ENCODE peak calls at places on chromosomes 2 and 18, in four cellular contexts. One of them, this sample, is unnamed.

GRCh38 chr2:163997466-163997865 is 261.7 kb upstream of the FIGN start:
- DNase-seq in activated naive CD8-positive, alpha-beta T cell treated with anti-CD3 and anti-CD28 coated beads, Interleukin-2, amount 10 ng/mL, durations not matched to agents 7 days and 5 days: no peak
- DNase-seq in stimulated activated CD4-positive, alpha-beta T cell treated with anti-CD3 and anti-CD28 coated beads, Interleukin-2, amount 100 ng/mL, for 48 hours: no peak
- DNase-seq in endothelial cell: no peak
- DNase-seq in this sample: no peak

GRCh38 chr2:206701952-206702630 is 16.1 kb downstream of the DYTN start:
- DNase-seq in stimulated activated CD4-positive, alpha-beta T cell treated with anti-CD3 and anti-CD28 coated beads, Interleukin-2, amount 100 ng/mL, for 48 hours: no peak
- DNase-seq in endothelial cell: no peak
- DNase-seq in activated naive CD8-positive, alpha-beta T cell treated with anti-CD3 and anti-CD28 coated beads, Interleukin-2, amount 10 ng/mL, durations not matched to agents 7 days and 5 days: no peak
- DNase-seq in this sample: no peak

GRCh38 chr18:35324926-35325655 is 19.1 kb downstream of the ZNF24 start:
- DNase-seq in activated naive CD8-positive, alpha-beta T cell treated with anti-CD3 and anti-CD28 coated beads, Interleukin-2, amount 10 ng/mL, durations not matched to agents 7 days and 5 days: no peak
- DNase-seq in endothelial cell: no peak
- DNase-seq in stimulated activated CD4-positive, alpha-beta T cell treated with anti-CD3 and anti-CD28 coated beads, Interleukin-2, amount 100 ng/mL, for 48 hours: no peak
- DNase-seq in this sample: peak; percentile 16

GRCh38 chr18:7982216-7982615 is 415.1 kb downstream of the PTPRM start:
- DNase-seq in activated naive CD8-positive, alpha-beta T cell treated with anti-CD3 and anti-CD28 coated beads, Interleukin-2, amount 10 ng/mL, durations not matched to agents 7 days and 5 days: no peak
- DNase-seq in endothelial cell: no peak
- DNase-seq in stimulated activated CD4-positive, alpha-beta T cell treated with anti-CD3 and anti-CD28 coated beads, Interleukin-2, amount 100 ng/mL, for 48 hours: no peak
- DNase-seq in this sample: no peak

GRCh38 chr2:65710779-65711295 is 278.4 kb upstream of the SPRED2 start:
- DNase-seq in activated naive CD8-positive, alpha-beta T cell treated with anti-CD3 and anti-CD28 coated beads, Interleukin-2, amount 10 ng/mL, durations not matched to agents 7 days and 5 days: no peak
- DNase-seq in endothelial cell: peak; percentile 26
- DNase-seq in stimulated activated CD4-positive, alpha-beta T cell treated with anti-CD3 and anti-CD28 coated beads, Interleukin-2, amount 100 ng/mL, for 48 hours: no peak
- DNase-seq in this sample: no peak

GRCh38 chr2:185771396-185771795 is 32.8 kb downstream of the FSIP2 start:
- DNase-seq in endothelial cell: no peak
- DNase-seq in stimulated activated CD4-positive, alpha-beta T cell treated with anti-CD3 and anti-CD28 coated beads, Interleukin-2, amount 100 ng/mL, for 48 hours: no peak
- DNase-seq in activated naive CD8-positive, alpha-beta T cell treated with anti-CD3 and anti-CD28 coated beads, Interleukin-2, amount 10 ng/mL, durations not matched to agents 7 days and 5 days: no peak
- DNase-seq in this sample: no peak

GRCh38 chr2:28695245-28695647 is 56.4 kb upstream of the PPP1CB start:
- DNase-seq in stimulated activated CD4-positive, alpha-beta T cell treated with anti-CD3 and anti-CD28 coated beads, Interleukin-2, amount 100 ng/mL, for 48 hours: no peak
- DNase-seq in activated naive CD8-positive, alpha-beta T cell treated with anti-CD3 and anti-CD28 coated beads, Interleukin-2, amount 10 ng/mL, durations not matched to agents 7 days and 5 days: no peak
- DNase-seq in endothelial cell: no peak
- DNase-seq in this sample: no peak

GRCh38 chr2:35708411-35708810 is 647.2 kb upstream of the CRIM1 start:
- DNase-seq in stimulated activated CD4-positive, alpha-beta T cell treated with anti-CD3 and anti-CD28 coated beads, Interleukin-2, amount 100 ng/mL, for 48 hours: no peak
- DNase-seq in activated naive CD8-positive, alpha-beta T cell treated with anti-CD3 and anti-CD28 coated beads, Interleukin-2, amount 10 ng/mL, durations not matched to agents 7 days and 5 days: no peak
- DNase-seq in endothelial cell: no peak
- DNase-seq in this sample: no peak

GRCh38 chr2:179340678-179341077 is 76.0 kb upstream of the SESTD1 start:
- DNase-seq in endothelial cell: no peak
- DNase-seq in activated naive CD8-positive, alpha-beta T cell treated with anti-CD3 and anti-CD28 coated beads, Interleukin-2, amount 10 ng/mL, durations not matched to agents 7 days and 5 days: no peak
- DNase-seq in stimulated activated CD4-positive, alpha-beta T cell treated with anti-CD3 and anti-CD28 coated beads, Interleukin-2, amount 100 ng/mL, for 48 hours: no peak
- DNase-seq in this sample: no peak

GRCh38 chr2:239820836-239821693 is 204.1 kb downstream of the NDUFA10 start:
- DNase-seq in activated naive CD8-positive, alpha-beta T cell treated with anti-CD3 and anti-CD28 coated beads, Interleukin-2, amount 10 ng/mL, durations not matched to agents 7 days and 5 days: no peak
- DNase-seq in endothelial cell: peak; percentile 2
- DNase-seq in stimulated activated CD4-positive, alpha-beta T cell treated with anti-CD3 and anti-CD28 coated beads, Interleukin-2, amount 100 ng/mL, for 48 hours: no peak
- DNase-seq in this sample: no peak

GRCh38 chr2:105734762-105735538 is 9.8 kb upstream of the NCK2 start:
- DNase-seq in activated naive CD8-positive, alpha-beta T cell treated with anti-CD3 and anti-CD28 coated beads, Interleukin-2, amount 10 ng/mL, durations not matched to agents 7 days and 5 days: no peak
- DNase-seq in endothelial cell: no peak
- DNase-seq in stimulated activated CD4-positive, alpha-beta T cell treated with anti-CD3 and anti-CD28 coated beads, Interleukin-2, amount 100 ng/mL, for 48 hours: no peak
- DNase-seq in this sample: no peak

GRCh38 chr2:47269316-47270232 is 114.5 kb upstream of the STPG4 start:
- DNase-seq in stimulated activated CD4-positive, alpha-beta T cell treated with anti-CD3 and anti-CD28 coated beads, Interleukin-2, amount 100 ng/mL, for 48 hours: no peak
- DNase-seq in endothelial cell: no peak
- DNase-seq in activated naive CD8-positive, alpha-beta T cell treated with anti-CD3 and anti-CD28 coated beads, Interleukin-2, amount 10 ng/mL, durations not matched to agents 7 days and 5 days: no peak
- DNase-seq in this sample: no peak

GRCh38 chr2:215420471-215420935 is 15.4 kb downstream of the FN1 start:
- DNase-seq in stimulated activated CD4-positive, alpha-beta T cell treated with anti-CD3 and anti-CD28 coated beads, Interleukin-2, amount 100 ng/mL, for 48 hours: no peak
- DNase-seq in endothelial cell: no peak
- DNase-seq in activated naive CD8-positive, alpha-beta T cell treated with anti-CD3 and anti-CD28 coated beads, Interleukin-2, amount 10 ng/mL, durations not matched to agents 7 days and 5 days: no peak
- DNase-seq in this sample: no peak

GRCh38 chr2:239262484-239263230 is 138.2 kb downstream of the HDAC4 start:
- DNase-seq in activated naive CD8-positive, alpha-beta T cell treated with anti-CD3 and anti-CD28 coated beads, Interleukin-2, amount 10 ng/mL, durations not matched to agents 7 days and 5 days: no peak
- DNase-seq in endothelial cell: no peak
- DNase-seq in stimulated activated CD4-positive, alpha-beta T cell treated with anti-CD3 and anti-CD28 coated beads, Interleukin-2, amount 100 ng/mL, for 48 hours: no peak
- DNase-seq in this sample: no peak

GRCh38 chr2:179226203-179226960 is 38.2 kb downstream of the SESTD1 start:
- DNase-seq in endothelial cell: no peak
- DNase-seq in stimulated activated CD4-positive, alpha-beta T cell treated with anti-CD3 and anti-CD28 coated beads, Interleukin-2, amount 100 ng/mL, for 48 hours: no peak
- DNase-seq in activated naive CD8-positive, alpha-beta T cell treated with anti-CD3 and anti-CD28 coated beads, Interleukin-2, amount 10 ng/mL, durations not matched to agents 7 days and 5 days: no peak
- DNase-seq in this sample: no peak

GRCh38 chr2:36672199-36672598 is 24.3 kb upstream of the VIT start:
- DNase-seq in stimulated activated CD4-positive, alpha-beta T cell treated with anti-CD3 and anti-CD28 coated beads, Interleukin-2, amount 100 ng/mL, for 48 hours: no peak
- DNase-seq in endothelial cell: no peak
- DNase-seq in activated naive CD8-positive, alpha-beta T cell treated with anti-CD3 and anti-CD28 coated beads, Interleukin-2, amount 10 ng/mL, durations not matched to agents 7 days and 5 days: no peak
- DNase-seq in this sample: no peak

GRCh38 chr2:232444409-232445148 is 11.4 kb upstream of the ALPI start:
- DNase-seq in activated naive CD8-positive, alpha-beta T cell treated with anti-CD3 and anti-CD28 coated beads, Interleukin-2, amount 10 ng/mL, durations not matched to agents 7 days and 5 days: peak; percentile 67
- DNase-seq in endothelial cell: peak; percentile 80
- DNase-seq in stimulated activated CD4-positive, alpha-beta T cell treated with anti-CD3 and anti-CD28 coated beads, Interleukin-2, amount 100 ng/mL, for 48 hours: peak; percentile 75
- DNase-seq in this sample: no peak

GRCh38 chr2:205889073-205889472 is 196.9 kb downstream of the INO80D start:
- DNase-seq in endothelial cell: no peak
- DNase-seq in stimulated activated CD4-positive, alpha-beta T cell treated with anti-CD3 and anti-CD28 coated beads, Interleukin-2, amount 100 ng/mL, for 48 hours: no peak
- DNase-seq in activated naive CD8-positive, alpha-beta T cell treated with anti-CD3 and anti-CD28 coated beads, Interleukin-2, amount 10 ng/mL, durations not matched to agents 7 days and 5 days: no peak
- DNase-seq in this sample: no peak

GRCh38 chr2:132448771-132449170 is 32.2 kb downstream of the GPR39 start:
- DNase-seq in stimulated activated CD4-positive, alpha-beta T cell treated with anti-CD3 and anti-CD28 coated beads, Interleukin-2, amount 100 ng/mL, for 48 hours: no peak
- DNase-seq in activated naive CD8-positive, alpha-beta T cell treated with anti-CD3 and anti-CD28 coated beads, Interleukin-2, amount 10 ng/mL, durations not matched to agents 7 days and 5 days: no peak
- DNase-seq in endothelial cell: peak; percentile 43
- DNase-seq in this sample: no peak

GRCh38 chr2:239307921-239308620 is 92.7 kb downstream of the HDAC4 start:
- DNase-seq in stimulated activated CD4-positive, alpha-beta T cell treated with anti-CD3 and anti-CD28 coated beads, Interleukin-2, amount 100 ng/mL, for 48 hours: no peak
- DNase-seq in activated naive CD8-positive, alpha-beta T cell treated with anti-CD3 and anti-CD28 coated beads, Interleukin-2, amount 10 ng/mL, durations not matched to agents 7 days and 5 days: no peak
- DNase-seq in endothelial cell: no peak
- DNase-seq in this sample: no peak

GRCh38 chr2:47205576-47206141 is 50.6 kb upstream of the STPG4 start:
- DNase-seq in endothelial cell: no peak
- DNase-seq in stimulated activated CD4-positive, alpha-beta T cell treated with anti-CD3 and anti-CD28 coated beads, Interleukin-2, amount 100 ng/mL, for 48 hours: no peak
- DNase-seq in activated naive CD8-positive, alpha-beta T cell treated with anti-CD3 and anti-CD28 coated beads, Interleukin-2, amount 10 ng/mL, durations not matched to agents 7 days and 5 days: no peak
- DNase-seq in this sample: no peak

GRCh38 chr2:71154798-71155197 is 24.4 kb downstream of the MPHOSPH10 start:
- DNase-seq in endothelial cell: no peak
- DNase-seq in stimulated activated CD4-positive, alpha-beta T cell treated with anti-CD3 and anti-CD28 coated beads, Interleukin-2, amount 100 ng/mL, for 48 hours: no peak
- DNase-seq in activated naive CD8-positive, alpha-beta T cell treated with anti-CD3 and anti-CD28 coated beads, Interleukin-2, amount 10 ng/mL, durations not matched to agents 7 days and 5 days: no peak
- DNase-seq in this sample: no peak

GRCh38 chr2:196130039-196130825 is 41.1 kb downstream of the STK17B start:
- DNase-seq in activated naive CD8-positive, alpha-beta T cell treated with anti-CD3 and anti-CD28 coated beads, Interleukin-2, amount 10 ng/mL, durations not matched to agents 7 days and 5 days: peak; percentile 51
- DNase-seq in stimulated activated CD4-positive, alpha-beta T cell treated with anti-CD3 and anti-CD28 coated beads, Interleukin-2, amount 100 ng/mL, for 48 hours: no peak
- DNase-seq in endothelial cell: no peak
- DNase-seq in this sample: no peak